ENCODE peak calls at places on chromosome 9, in ten cellular contexts. R is nephron progenitor cell; G is astrocyte of the spinal cord; Q is esophagus muscularis mucosa; J is WTC11; X is CD8-positive, alpha-beta T cell; K is CD4-positive, alpha-beta T cell; I is GM13977; F is colonic mucosa; P is activated CD8-positive, alpha-beta T cell treated with anti-CD3 and anti-CD28 coated beads for 36 hours. N is an unnamed sample.

GRCh38 chr9:92564982-92565381 is 29.2 kb upstream of the ECM2 start:
- DNase-seq in R (no peak), G (peak), Q (no peak), J (no peak), X (no peak), K (no peak), I (no peak), F (no peak), P (no peak), N (no peak)

GRCh38 chr9:137671721-137672120 is 52.9 kb downstream of the EHMT1 start:
- DNase-seq in R (no peak), G (no peak), Q (no peak), J (no peak), X (no peak), K (no peak), I (no peak), F (no peak), P (no peak), N (no peak)

GRCh38 chr9:35835216-35835604 is 6.2 kb downstream of the TMEM8B start:
- DNase-seq in R (no peak), G (no peak), Q (no peak), J (peak), X (no peak), K (no peak), I (no peak), F (peak), P (no peak), N (no peak)

GRCh38 chr9:137379761-137380161 is 43.2 kb downstream of the EXD3 start:
- DNase-seq in R (no peak), G (no peak), Q (no peak), J (peak), X (no peak), K (no peak), I (no peak), F (no peak), P (no peak), N (no peak)

GRCh38 chr9:106745457-106745856 is 117.5 kb upstream of the ZNF462 start:
- DNase-seq in R (no peak), G (peak), Q (no peak), J (no peak), X (no peak), K (no peak), I (no peak), F (no peak), P (no peak), N (no peak)

GRCh38 chr9:130431536-130432303 is 13.0 kb upstream of the ASS1 start:
- DNase-seq in R (no peak), G (no peak), Q (no peak), J (no peak), X (no peak), K (no peak), I (no peak), F (no peak), P (no peak), N (no peak)

GRCh38 chr9:128702949-128703615 is 779 bp downstream of the PKN3 start:
- DNase-seq in R (peak), G (peak), Q (no peak), J (peak), X (peak), K (no peak), I (peak), F (no peak), P (peak), N (peak)

GRCh38 chr9:112925058-112925641 is 34.5 kb upstream of the SLC46A2 start:
- DNase-seq in R (peak), G (peak), Q (no peak), J (no peak), X (no peak), K (no peak), I (peak), F (no peak), P (peak), N (no peak)

GRCh38 chr9:95880011-95880690 is 4.7 kb downstream of the ERCC6L2 start:
- DNase-seq in R (no peak), G (peak), Q (no peak), J (no peak), X (no peak), K (no peak), I (no peak), F (no peak), P (no peak), N (no peak)

GRCh38 chr9:6829027-6829426 is 71.3 kb downstream of the KDM4C start:
- DNase-seq in R (no peak), G (no peak), Q (no peak), J (no peak), X (no peak), K (no peak), I (no peak), F (no peak), P (no peak), N (no peak)
- TF ChIP-seq CTCF in R (no peak), G (no peak), Q (no peak), J (no peak), X (no peak), K (no peak), I (no peak), F (no peak), P (no peak), N (no peak)

GRCh38 chr9:133359420-133360175 is 3.2 kb downstream of the SURF2 start:
- DNase-seq in R (peak), G (no peak), Q (no peak), J (peak), X (no peak), K (no peak), I (no peak), F (no peak), P (peak), N (no peak)
- TF ChIP-seq CTCF in R (no peak), G (peak), Q (no peak), J (no peak), X (no peak), K (no peak), I (peak), F (no peak), P (peak), N (no peak)

DNA sequence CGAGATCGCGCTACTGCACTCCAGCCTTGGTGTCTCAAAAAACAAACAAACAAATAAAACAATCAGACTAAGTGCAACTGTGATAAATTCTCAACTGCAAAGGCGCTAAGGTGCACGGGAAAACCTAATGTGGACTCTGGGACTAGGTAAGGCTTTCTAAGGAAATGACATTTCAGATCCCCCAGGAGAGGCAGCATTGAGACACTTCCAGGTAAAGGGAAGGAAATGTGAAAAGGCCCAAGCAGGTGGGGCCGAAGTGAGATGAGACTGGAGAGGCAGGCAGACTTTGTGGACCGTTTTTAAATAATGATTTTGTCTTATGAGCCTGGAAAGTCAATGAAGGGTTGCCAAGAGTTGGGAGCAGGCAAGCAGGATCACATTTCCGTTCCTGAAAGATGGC is 1.9 kb upstream of the APBA1 start:
- DNase-seq in R (no peak), G (no peak), Q (no peak), J (peak), X (no peak), K (no peak), I (no peak), F (no peak), P (no peak), N (no peak)
- TF ChIP-seq CTCF in R (no peak), G (no peak), Q (no peak), J (no peak), X (no peak), K (no peak), I (no peak), F (no peak), P (no peak), N (no peak)

DNA sequence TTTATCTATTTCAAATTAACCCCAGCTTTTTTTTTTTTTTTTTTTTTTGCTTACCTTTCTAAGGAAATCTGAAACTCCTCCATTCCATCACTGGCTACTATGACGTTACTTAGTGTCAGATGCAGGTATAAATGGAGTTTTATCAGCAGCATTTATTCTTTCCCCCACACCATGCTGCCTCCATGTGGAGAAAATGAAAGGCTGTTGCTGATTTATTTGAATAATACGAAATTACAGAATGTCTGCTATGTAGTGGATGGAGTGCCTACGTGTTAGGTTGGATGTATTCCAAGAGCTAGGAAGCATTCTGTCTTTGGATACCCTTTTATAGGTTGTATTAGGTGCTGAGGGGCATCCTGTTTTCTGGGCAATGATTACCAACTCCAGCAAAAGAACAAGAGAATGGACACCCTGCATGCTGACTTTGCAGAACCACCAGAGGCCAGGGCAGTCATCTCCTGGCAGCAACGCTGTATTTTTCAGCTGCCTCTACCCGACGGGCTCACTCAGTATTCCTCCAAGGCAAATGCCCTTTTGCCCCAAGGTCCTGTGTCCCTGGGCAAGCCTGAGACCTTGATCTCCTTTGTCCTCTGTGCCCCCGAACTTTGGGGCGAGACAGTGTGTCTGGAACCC is 199.5 kb downstream of the ALDH1A1 start:
- DNase-seq in R (no peak), G (peak), Q (no peak), J (no peak), X (no peak), K (no peak), I (no peak), F (no peak), P (no peak), N (no peak)
- TF ChIP-seq CTCF in R (no peak), G (peak), Q (peak), J (no peak), X (no peak), K (no peak), I (peak), F (no peak), P (no peak), N (no peak)

N was measured in activated B cell treated with CpG ODN at 0.5 μM for 24 hours.